ENCODE peak calls at places on chromosomes 1 and 21, in seven cellular contexts. One of them, this sample, is unnamed.

GRCh38 chr1:97013904-97014303 is 292.3 kb downstream of the PTBP2 start:
- DNase-seq in K562: no peak
- DNase-seq in tibial nerve: no peak
- DNase-seq in A549: no peak
- DNase-seq in suprapubic skin: no peak
- DNase-seq in transverse colon: no peak
- DNase-seq in esophagus muscularis mucosa: no peak
- DNase-seq in this sample: no peak

GRCh38 chr1:201142011-201142853 is 12.0 kb downstream of the TMEM9 start:
- DNase-seq in transverse colon: no peak
- DNase-seq in tibial nerve: no peak
- DNase-seq in esophagus muscularis mucosa: no peak
- DNase-seq in A549: no peak
- DNase-seq in K562: no peak
- DNase-seq in suprapubic skin: peak; percentile 62
- DNase-seq in this sample: peak; percentile 6

GRCh38 chr1:1430114-1430982 is 5.1 kb upstream of the VWA1 start:
- DNase-seq in A549: no peak
- DNase-seq in tibial nerve: peak; percentile 69
- DNase-seq in K562: no peak
- DNase-seq in esophagus muscularis mucosa: no peak
- DNase-seq in suprapubic skin: no peak
- DNase-seq in transverse colon: no peak
- DNase-seq in this sample: peak; percentile 97

GRCh38 chr1:26125946-26126320 is 14.3 kb downstream of the PDIK1L start:
- DNase-seq in transverse colon: no peak
- DNase-seq in suprapubic skin: no peak
- DNase-seq in tibial nerve: no peak
- DNase-seq in esophagus muscularis mucosa: no peak
- DNase-seq in A549: no peak
- DNase-seq in K562: no peak
- DNase-seq in this sample: no peak

GRCh38 chr1:903305-903704 is 20.4 kb upstream of the SAMD11 start:
- DNase-seq in suprapubic skin: no peak
- DNase-seq in transverse colon: no peak
- DNase-seq in A549: no peak
- DNase-seq in K562: no peak
- DNase-seq in tibial nerve: peak; percentile 6
- DNase-seq in esophagus muscularis mucosa: peak; percentile 86
- DNase-seq in this sample: no peak

GRCh38 chr1:20302093-20302471 is 11.4 kb downstream of the VWA5B1 start:
- DNase-seq in transverse colon: no peak
- DNase-seq in A549: no peak
- DNase-seq in tibial nerve: no peak
- DNase-seq in suprapubic skin: no peak
- DNase-seq in K562: no peak
- DNase-seq in esophagus muscularis mucosa: no peak
- DNase-seq in this sample: no peak

GRCh38 chr1:211603713-211604112 is 24.8 kb upstream of the SLC30A1 start:
- DNase-seq in esophagus muscularis mucosa: no peak
- DNase-seq in A549: no peak
- DNase-seq in transverse colon: no peak
- DNase-seq in tibial nerve: no peak
- DNase-seq in suprapubic skin: no peak
- DNase-seq in K562: no peak
- DNase-seq in this sample: no peak

GRCh38 chr1:247368501-247368900 is 36.8 kb upstream of the ZNF496 start:
- DNase-seq in K562: no peak
- DNase-seq in A549: no peak
- DNase-seq in transverse colon: no peak
- DNase-seq in esophagus muscularis mucosa: no peak
- DNase-seq in tibial nerve: no peak
- DNase-seq in suprapubic skin: no peak
- DNase-seq in this sample: no peak

GRCh38 chr21:21971384-21971783 is 973.2 kb downstream of the NCAM2 start:
- DNase-seq in K562: no peak
- DNase-seq in A549: no peak
- DNase-seq in esophagus muscularis mucosa: no peak
- DNase-seq in suprapubic skin: no peak
- DNase-seq in tibial nerve: no peak
- DNase-seq in transverse colon: no peak
- DNase-seq in this sample: no peak

GRCh38 chr1:243335297-243335696 is 79.5 kb downstream of the SDCCAG8 start:
- DNase-seq in transverse colon: no peak
- DNase-seq in suprapubic skin: no peak
- DNase-seq in tibial nerve: no peak
- DNase-seq in A549: no peak
- DNase-seq in K562: peak; percentile 10
- DNase-seq in esophagus muscularis mucosa: no peak
- DNase-seq in this sample: no peak

GRCh38 chr1:245575710-245576109 is 420.9 kb downstream of the KIF26B start:
- DNase-seq in esophagus muscularis mucosa: no peak
- DNase-seq in A549: no peak
- DNase-seq in transverse colon: no peak
- DNase-seq in K562: no peak
- DNase-seq in tibial nerve: no peak
- DNase-seq in suprapubic skin: peak; percentile 2
- DNase-seq in this sample: no peak

GRCh38 chr1:161486806-161487482 is 18.3 kb upstream of the FCGR2A start:
- DNase-seq in K562: peak; percentile 88
- DNase-seq in suprapubic skin: no peak
- DNase-seq in tibial nerve: no peak
- DNase-seq in transverse colon: peak; percentile 19
- DNase-seq in esophagus muscularis mucosa: no peak
- DNase-seq in A549: peak; percentile 48
- DNase-seq in this sample: no peak

GRCh38 chr1:28078262-28078661 is 10.1 kb downstream of the EYA3 start:
- DNase-seq in transverse colon: no peak
- DNase-seq in A549: no peak
- DNase-seq in K562: no peak
- DNase-seq in suprapubic skin: no peak
- DNase-seq in esophagus muscularis mucosa: no peak
- DNase-seq in tibial nerve: no peak
- DNase-seq in this sample: no peak

GRCh38 chr1:26163684-26164035 is 4.8 kb downstream of the FAM110D start:
- DNase-seq in tibial nerve: no peak
- DNase-seq in suprapubic skin: no peak
- DNase-seq in A549: no peak
- DNase-seq in K562: no peak
- DNase-seq in esophagus muscularis mucosa: no peak
- DNase-seq in transverse colon: no peak
- DNase-seq in this sample: no peak

GRCh38 chr21:17802568-17802967 is 16.6 kb downstream of the C21orf91 start:
- DNase-seq in tibial nerve: no peak
- DNase-seq in esophagus muscularis mucosa: no peak
- DNase-seq in K562: no peak
- DNase-seq in suprapubic skin: no peak
- DNase-seq in transverse colon: no peak
- DNase-seq in A549: no peak
- DNase-seq in this sample: no peak

GRCh38 chr1:181392613-181393170 is 90.6 kb upstream of the CACNA1E start:
- DNase-seq in tibial nerve: no peak
- DNase-seq in esophagus muscularis mucosa: no peak
- DNase-seq in transverse colon: no peak
- DNase-seq in K562: no peak
- DNase-seq in A549: no peak
- DNase-seq in suprapubic skin: no peak
- DNase-seq in this sample: no peak

GRCh38 chr1:214380418-214380817 is 99.5 kb downstream of the SMYD2 start:
- DNase-seq in A549: no peak
- DNase-seq in esophagus muscularis mucosa: no peak
- DNase-seq in K562: no peak
- DNase-seq in suprapubic skin: no peak
- DNase-seq in transverse colon: no peak
- DNase-seq in tibial nerve: no peak
- DNase-seq in this sample: no peak

GRCh38 chr1:104706631-104707147 is 957.0 kb downstream of the AMY1C start:
- DNase-seq in suprapubic skin: no peak
- DNase-seq in tibial nerve: no peak
- DNase-seq in esophagus muscularis mucosa: no peak
- DNase-seq in A549: peak; percentile 2
- DNase-seq in K562: peak; percentile 18
- DNase-seq in transverse colon: no peak
- DNase-seq in this sample: no peak

GRCh38 chr1:37479255-37480124 is 5.1 kb downstream of the ZC3H12A start:
- DNase-seq in A549: peak; percentile 81
- DNase-seq in tibial nerve: peak; percentile 70
- DNase-seq in transverse colon: peak; percentile 97
- DNase-seq in suprapubic skin: peak; percentile 95
- DNase-seq in esophagus muscularis mucosa: peak; percentile 96
- DNase-seq in K562: peak; percentile 96
- DNase-seq in this sample: peak; percentile 73
- TF ChIP-seq POLR2A in A549: no peak
- TF ChIP-seq POLR2A in tibial nerve: peak; percentile 32
- TF ChIP-seq POLR2A in transverse colon: peak; percentile 61
- TF ChIP-seq POLR2A in suprapubic skin: no peak
- TF ChIP-seq POLR2A in esophagus muscularis mucosa: peak; percentile 69
- TF ChIP-seq POLR2A in K562: peak; percentile 65
- TF ChIP-seq POLR2A in this sample: peak; percentile 12

GRCh38 chr1:240763771-240764170 is 151.8 kb upstream of the GREM2 start:
- DNase-seq in esophagus muscularis mucosa: no peak
- DNase-seq in tibial nerve: no peak
- DNase-seq in A549: no peak
- DNase-seq in transverse colon: no peak
- DNase-seq in K562: no peak
- DNase-seq in suprapubic skin: no peak
- DNase-seq in this sample: no peak
- TF ChIP-seq EP300 in esophagus muscularis mucosa: no peak
- TF ChIP-seq EP300 in tibial nerve: no peak
- TF ChIP-seq EP300 in A549: no peak
- TF ChIP-seq EP300 in transverse colon: no peak
- TF ChIP-seq EP300 in K562: no peak
- TF ChIP-seq EP300 in suprapubic skin: no peak
- TF ChIP-seq EP300 in this sample: no peak

GRCh38 chr1:109912873-109913272 is 2.2 kb downstream of the CSF1 start:
- DNase-seq in K562: no peak
- DNase-seq in esophagus muscularis mucosa: no peak
- DNase-seq in A549: no peak
- DNase-seq in tibial nerve: no peak
- DNase-seq in suprapubic skin: no peak
- DNase-seq in transverse colon: no peak
- DNase-seq in this sample: no peak

GRCh38 chr1:109913360-109913879 is 2.8 kb downstream of the CSF1 start:
- DNase-seq in K562: no peak
- DNase-seq in tibial nerve: no peak
- DNase-seq in suprapubic skin: no peak
- DNase-seq in transverse colon: no peak
- DNase-seq in A549: no peak
- DNase-seq in esophagus muscularis mucosa: no peak
- DNase-seq in this sample: no peak

GRCh38 chr1:109910123-109910962 is at the start of gene CSF1:
- DNase-seq in K562: peak; percentile 85
- DNase-seq in A549: peak; percentile 42
- DNase-seq in tibial nerve: peak; percentile 85
- DNase-seq in transverse colon: peak; percentile 74
- DNase-seq in esophagus muscularis mucosa: peak; percentile 98
- DNase-seq in suprapubic skin: peak; percentile 90
- DNase-seq in this sample: peak; percentile 94

GRCh38 chr1:109910963-109911798 is 532 bp downstream of the CSF1 start:
- DNase-seq in transverse colon: no peak
- DNase-seq in K562: no peak
- DNase-seq in esophagus muscularis mucosa: no peak
- DNase-seq in A549: no peak
- DNase-seq in suprapubic skin: no peak
- DNase-seq in tibial nerve: no peak
- DNase-seq in this sample: no peak

DNA sequence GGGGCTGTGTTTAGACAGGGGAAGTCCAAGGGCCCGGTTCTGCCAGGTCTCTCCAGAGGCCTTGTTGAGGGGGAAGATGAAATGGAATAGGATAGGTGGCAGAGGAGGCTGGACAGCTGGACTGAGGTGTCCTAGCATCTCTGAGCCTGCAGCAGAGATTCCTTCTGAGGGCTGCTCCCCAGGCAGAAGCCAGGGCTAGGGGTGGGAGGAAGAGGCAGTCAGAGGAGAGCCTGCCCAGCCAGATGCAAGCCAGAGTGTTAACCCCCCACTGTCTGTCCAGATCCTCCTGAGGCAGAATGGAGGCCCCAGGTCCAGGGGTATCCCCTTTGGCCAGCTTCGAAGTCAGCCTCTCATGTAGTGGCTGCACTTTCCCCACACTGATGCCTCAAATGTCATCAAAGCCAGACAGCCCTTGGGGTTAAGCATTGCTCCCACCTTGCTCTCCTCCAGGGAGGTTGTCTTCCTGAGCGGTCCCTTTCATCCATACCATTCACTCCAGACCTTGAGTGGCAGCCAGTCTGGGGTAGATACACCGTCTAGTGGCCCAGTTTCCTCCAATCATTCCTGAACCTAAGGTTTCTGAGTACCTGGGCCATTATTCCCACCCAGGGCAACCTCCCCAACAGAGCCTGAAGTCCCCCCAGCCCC is 1.7 kb downstream of the CSF1 start:
- DNase-seq in transverse colon: no peak
- DNase-seq in suprapubic skin: no peak
- DNase-seq in esophagus muscularis mucosa: no peak
- DNase-seq in K562: no peak
- DNase-seq in tibial nerve: no peak
- DNase-seq in A549: no peak
- DNase-seq in this sample: no peak
- TF ChIP-seq POLR2A in transverse colon: no peak
- TF ChIP-seq POLR2A in suprapubic skin: no peak
- TF ChIP-seq POLR2A in esophagus muscularis mucosa: no peak
- TF ChIP-seq POLR2A in K562: no peak
- TF ChIP-seq POLR2A in tibial nerve: no peak
- TF ChIP-seq POLR2A in A549: no peak
- TF ChIP-seq POLR2A in this sample: no peak

DNA sequence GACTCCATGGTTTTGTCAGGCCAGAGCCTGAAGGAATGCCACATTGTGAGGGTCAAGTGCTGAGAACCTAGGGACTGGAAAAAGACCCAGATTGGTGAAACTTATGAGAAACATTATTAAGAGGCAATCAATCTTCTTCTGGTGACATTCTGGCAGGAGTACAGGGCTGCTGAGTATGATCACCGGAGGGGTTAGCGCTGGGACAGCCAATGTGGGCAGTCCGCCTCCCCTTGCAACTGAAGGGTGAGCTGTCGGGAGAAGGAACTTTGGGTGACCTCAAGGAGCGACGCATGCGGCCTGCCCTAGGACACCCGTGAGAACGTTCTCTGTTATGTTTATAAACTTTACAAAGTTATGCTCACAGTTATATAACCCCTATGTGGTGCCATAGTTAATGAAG is 429.0 kb downstream of the LMO4 start:
- DNase-seq in transverse colon: no peak
- DNase-seq in K562: peak; percentile 3
- DNase-seq in esophagus muscularis mucosa: no peak
- DNase-seq in tibial nerve: no peak
- DNase-seq in suprapubic skin: no peak
- DNase-seq in A549: no peak
- DNase-seq in this sample: no peak
- TF ChIP-seq EP300 in transverse colon: no peak
- TF ChIP-seq EP300 in K562: no peak
- TF ChIP-seq EP300 in esophagus muscularis mucosa: peak; percentile 66
- TF ChIP-seq EP300 in tibial nerve: no peak
- TF ChIP-seq EP300 in suprapubic skin: no peak
- TF ChIP-seq EP300 in A549: no peak
- TF ChIP-seq EP300 in this sample: no peak

GRCh38 chr1:14869197-14869596 is 270.7 kb downstream of the KAZN start:
- DNase-seq in esophagus muscularis mucosa: no peak
- DNase-seq in A549: no peak
- DNase-seq in tibial nerve: no peak
- DNase-seq in suprapubic skin: no peak
- DNase-seq in transverse colon: no peak
- DNase-seq in K562: no peak
- DNase-seq in this sample: no peak
- TF ChIP-seq POLR2A in esophagus muscularis mucosa: no peak
- TF ChIP-seq POLR2A in A549: no peak
- TF ChIP-seq POLR2A in tibial nerve: no peak
- TF ChIP-seq POLR2A in suprapubic skin: no peak
- TF ChIP-seq POLR2A in transverse colon: no peak
- TF ChIP-seq POLR2A in K562: no peak
- TF ChIP-seq POLR2A in this sample: no peak

This sample was measured in ovary.